ENCODE peak calls at places on chromosomes 5 and 9, in ten cellular contexts. O is neural progenitor cell, N is upper lobe of right lung, L is SJSA1, A is left lung, U is H9, P is fibroblast of lung, G is astrocyte, T is ascending aorta, Y is AG04450. M is an unnamed sample.

GRCh38 chr9:36798350-36799065 is 225.8 kb downstream of the MELK start:
- DNase-seq in O (peak; percentile 56), N (no peak), L (no peak), A (no peak), U (no peak), P (no peak), G (no peak), T (no peak), Y (no peak), M (no peak)

GRCh38 chr5:156096259-156096658 is 230.7 kb upstream of the SGCD start:
- DNase-seq in O (no peak), N (no peak), L (no peak), A (no peak), U (no peak), P (peak; percentile 78), G (peak; percentile 70), T (no peak), Y (no peak), M (no peak)

GRCh38 chr5:156475831-156476551 is 149.0 kb downstream of the SGCD start:
- DNase-seq in O (peak; percentile 49), N (no peak), L (no peak), A (no peak), U (peak; percentile 43), P (peak; percentile 93), G (peak; percentile 92), T (no peak), Y (peak; percentile 76), M (no peak)

GRCh38 chr9:107295995-107296394 is 12.9 kb downstream of the RAD23B start:
- DNase-seq in O (no peak), N (no peak), L (no peak), A (no peak), U (no peak), P (no peak), G (no peak), T (no peak), Y (no peak), M (no peak)

GRCh38 chr5:10601246-10602030 is 37.6 kb downstream of the ANKRD33B start:
- DNase-seq in O (no peak), N (peak; percentile 77), L (peak; percentile 99), A (no peak), U (no peak), P (peak; percentile 88), G (peak; percentile 87), T (peak; percentile 62), Y (peak; percentile 61), M (peak; percentile 83)

GRCh38 chr5:132225165-132226032 is 2.3 kb downstream of the P4HA2 start:
- DNase-seq in O (no peak), N (peak; percentile 69), L (peak; percentile 85), A (no peak), U (peak; percentile 17), P (peak; percentile 85), G (peak; percentile 73), T (no peak), Y (no peak), M (peak; percentile 66)

GRCh38 chr5:141528401-141528984 is 39.6 kb downstream of the PCDHGC5 start:
- DNase-seq in O (no peak), N (no peak), L (no peak), A (no peak), U (no peak), P (peak; percentile 55), G (peak; percentile 48), T (no peak), Y (no peak), M (no peak)

GRCh38 chr5:38465045-38465444 is 91.4 kb downstream of the LIFR start:
- DNase-seq in O (no peak), N (no peak), L (no peak), A (no peak), U (no peak), P (no peak), G (no peak), T (no peak), Y (no peak), M (no peak)

GRCh38 chr9:125933056-125933455 is 185.9 kb downstream of the PBX3 start:
- DNase-seq in O (no peak), N (no peak), L (no peak), A (no peak), U (no peak), P (no peak), G (no peak), T (no peak), Y (no peak), M (no peak)

GRCh38 chr9:125932012-125932411 is 184.8 kb downstream of the PBX3 start:
- DNase-seq in O (no peak), N (no peak), L (peak; percentile 74), A (no peak), U (no peak), P (peak; percentile 99), G (peak; percentile 99), T (no peak), Y (peak; percentile 93), M (peak; percentile 90)

GRCh38 chr9:125924351-125924750 is 177.2 kb downstream of the PBX3 start:
- DNase-seq in O (no peak), N (no peak), L (no peak), A (no peak), U (no peak), P (no peak), G (no peak), T (no peak), Y (no peak), M (no peak)

GRCh38 chr9:125931211-125931610 is 184.0 kb downstream of the PBX3 start:
- DNase-seq in O (no peak), N (no peak), L (no peak), A (no peak), U (no peak), P (no peak), G (no peak), T (no peak), Y (no peak), M (no peak)

GRCh38 chr9:125929846-125930245 is 182.7 kb downstream of the PBX3 start:
- DNase-seq in O (no peak), N (no peak), L (no peak), A (no peak), U (no peak), P (peak; percentile 66), G (peak; percentile 56), T (no peak), Y (no peak), M (no peak)
- H3K27ac ChIP-seq in O (no peak overlapping the region), N (no peak overlapping the region), L (no peak overlapping the region), A (no peak overlapping the region), U (no peak overlapping the region), P (no peak overlapping the region), G (no peak overlapping the region), T (no peak overlapping the region), Y (no peak overlapping the region), M (no peak overlapping the region)

DNA sequence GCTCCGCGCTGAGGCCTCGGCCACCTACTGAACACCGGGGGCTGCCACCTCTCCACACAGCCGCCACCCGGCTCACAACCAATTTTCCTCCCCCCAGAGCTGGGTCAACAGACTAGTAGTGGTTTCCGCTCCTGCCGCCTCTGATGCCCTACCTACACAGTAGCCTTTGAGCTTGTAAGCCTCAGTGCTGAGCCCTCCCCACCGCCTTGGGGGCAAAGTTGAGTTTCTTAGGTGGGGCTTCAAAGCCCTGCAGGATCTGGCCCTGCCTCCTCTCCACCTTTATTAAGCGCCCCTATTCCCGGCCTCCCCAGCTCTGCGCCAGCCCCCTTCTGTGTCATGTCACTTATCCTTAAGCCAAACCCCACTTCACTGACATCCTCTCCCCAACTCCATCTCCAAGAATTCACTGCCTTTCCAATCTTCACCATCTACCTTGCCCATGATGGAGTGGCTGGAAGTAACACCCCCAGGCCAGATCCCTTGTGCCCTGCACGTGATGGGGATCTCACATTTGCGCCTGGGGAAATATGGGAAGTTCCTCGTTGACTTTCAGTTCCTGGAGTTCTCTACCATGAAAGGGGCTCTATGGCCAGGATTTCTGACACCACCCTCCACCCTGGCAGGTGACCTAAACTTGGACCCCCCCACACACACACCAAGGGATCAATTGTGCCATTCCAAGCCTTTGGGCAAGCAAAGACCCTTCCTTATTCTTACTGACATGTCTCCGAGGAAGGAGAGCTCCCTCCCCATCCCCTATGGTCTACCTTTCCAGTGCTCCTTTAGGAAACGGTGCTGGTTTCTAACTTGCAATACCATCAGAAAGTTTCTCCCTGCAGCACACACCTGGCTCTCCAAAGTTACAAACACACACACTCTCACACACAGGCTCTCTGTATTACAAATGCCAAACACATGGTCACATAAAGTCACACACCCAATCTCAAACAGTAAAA is 2.7 kb upstream of the CNTFR start:
- DNase-seq in O (no peak), N (no peak), L (no peak), A (no peak), U (no peak), P (no peak), G (no peak), T (no peak), Y (no peak), M (no peak)
- H3K27me3 ChIP-seq in O (peaks cover 89% of the 10 kb centered on the region), N (peaks cover 57% of the 10 kb centered on the region), L (peaks cover 33% of the 10 kb centered on the region), A (peaks cover 52% of the 10 kb centered on the region), U (peaks cover 58% of the 10 kb centered on the region), P (peaks cover 60% of the 10 kb centered on the region), G (peaks cover 68% of the 10 kb centered on the region), T (peaks cover 7% of the 10 kb centered on the region), Y (peaks cover 78% of the 10 kb centered on the region), M (peaks cover 56% of the 10 kb centered on the region)

GRCh38 chr5:125129151-125129806 is 382.8 kb upstream of the ZNF608 start:
- DNase-seq in O (no peak), N (no peak), L (peak; percentile 35), A (no peak), U (no peak), P (peak; percentile 23), G (peak; percentile 17), T (no peak), Y (no peak), M (peak; percentile 59)

GRCh38 chr5:125139590-125139989 is 393.2 kb upstream of the ZNF608 start:
- DNase-seq in O (no peak), N (no peak), L (no peak), A (no peak), U (no peak), P (no peak), G (no peak), T (no peak), Y (no peak), M (no peak)

GRCh38 chr5:125140220-125140619 is 393.8 kb upstream of the ZNF608 start:
- DNase-seq in O (no peak), N (no peak), L (no peak), A (no peak), U (no peak), P (no peak), G (no peak), T (no peak), Y (no peak), M (no peak)

GRCh38 chr5:125137535-125137934 is 391.1 kb upstream of the ZNF608 start:
- DNase-seq in O (no peak), N (no peak), L (peak; percentile 23), A (no peak), U (no peak), P (peak; percentile 28), G (peak; percentile 18), T (no peak), Y (no peak), M (no peak)

GRCh38 chr5:125134216-125135081 is 388.0 kb upstream of the ZNF608 start:
- DNase-seq in O (no peak), N (no peak), L (peak; percentile 98), A (no peak), U (no peak), P (peak; percentile 92), G (peak; percentile 91), T (no peak), Y (no peak), M (peak; percentile 11)
- H3K27ac ChIP-seq in O (no peak overlapping the region), N (no peak overlapping the region), L (peak overlapping the region; percentile 96), A (no peak overlapping the region), U (no peak overlapping the region), P (no peak overlapping the region), G (peak overlapping the region; percentile 79), T (no peak overlapping the region), Y (no peak overlapping the region), M (no peak overlapping the region)

DNA sequence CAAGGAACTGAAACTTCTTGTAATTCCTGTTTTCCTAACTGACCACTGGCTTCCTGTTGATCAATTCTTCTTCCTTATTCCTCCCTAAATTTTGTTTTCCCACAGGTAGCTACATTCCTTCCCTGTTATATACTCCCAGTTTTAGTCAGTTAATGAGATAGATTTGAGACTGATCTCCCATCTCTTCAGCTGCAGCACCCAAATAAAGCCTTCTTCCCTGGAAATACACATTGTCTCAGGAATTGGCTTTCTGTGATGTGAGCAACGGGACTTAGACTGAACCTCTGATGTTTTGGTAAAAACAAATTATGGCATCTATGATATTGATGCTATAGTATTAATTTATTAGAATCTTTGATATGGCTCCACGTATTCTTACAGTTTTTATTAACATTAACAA is 617.3 kb upstream of the ST8SIA4 start:
- DNase-seq in O (no peak), N (no peak), L (no peak), A (no peak), U (no peak), P (no peak), G (no peak), T (no peak), Y (no peak), M (no peak)
- H3K27me3 ChIP-seq in O (no peaks in the 10 kb centered on the region), N (no peaks in the 10 kb centered on the region), L (no peaks in the 10 kb centered on the region), A (no peaks in the 10 kb centered on the region), U (no peaks in the 10 kb centered on the region), P (no peaks in the 10 kb centered on the region), G (no peaks in the 10 kb centered on the region), T (no peaks in the 10 kb centered on the region), Y (no peaks in the 10 kb centered on the region), M (no peaks in the 10 kb centered on the region)

M was measured in keratinocyte.